ENCODE peak calls at places on chromosomes 13 and 19, in ten cellular contexts. O, H, C, E, M, F, N, T, W and V are unnamed samples.

GRCh38 chr19:46609511-46610412 is 8.6 kb downstream of the CALM3 start:
- DNase-seq in O (no peak), H (no peak), C (no peak), E (no peak), M (no peak), F (no peak), N (no peak), T (no peak), W (no peak), V (no peak)

GRCh38 chr13:76754414-76754813 is 131.8 kb downstream of the KCTD12 start:
- DNase-seq in O (no peak), H (peak; percentile 95), C (no peak), E (peak; percentile 60), M (no peak), F (no peak), N (peak; percentile 79), T (no peak), W (no peak), V (peak; percentile 58)

GRCh38 chr13:105804561-105805190 is 730.8 kb downstream of the EFNB2 start:
- DNase-seq in O (no peak), H (peak; percentile 48), C (no peak), E (peak; percentile 59), M (no peak), F (no peak), N (peak; percentile 0), T (no peak), W (peak; percentile 22), V (peak; percentile 73)

GRCh38 chr19:35571406-35571965 is 8.0 kb upstream of the ATP4A start:
- DNase-seq in O (no peak), H (no peak), C (no peak), E (no peak), M (no peak), F (no peak), N (no peak), T (no peak), W (no peak), V (no peak)

GRCh38 chr13:107765724-107766436 is 449.5 kb downstream of the LIG4 start:
- DNase-seq in O (no peak), H (peak; percentile 10), C (no peak), E (peak; percentile 51), M (no peak), F (no peak), N (peak; percentile 5), T (no peak), W (no peak), V (no peak)

GRCh38 chr19:57992841-57993240 is 9.8 kb downstream of the ZNF606 start:
- DNase-seq in O (no peak), H (no peak), C (no peak), E (no peak), M (no peak), F (no peak), N (no peak), T (no peak), W (no peak), V (no peak)

GRCh38 chr13:88153353-88153752 is 482.2 kb downstream of the SLITRK5 start:
- DNase-seq in O (no peak), H (no peak), C (no peak), E (no peak), M (no peak), F (no peak), N (no peak), T (no peak), W (no peak), V (no peak)

GRCh38 chr13:110363009-110363408 is 55.9 kb downstream of the COL4A2 start:
- DNase-seq in O (peak; percentile 30), H (no peak), C (no peak), E (no peak), M (no peak), F (no peak), N (no peak), T (no peak), W (no peak), V (no peak)

GRCh38 chr19:32651729-32652140 is 23.2 kb downstream of the ANKRD27 start:
- DNase-seq in O (no peak), H (no peak), C (no peak), E (peak; percentile 11), M (peak; percentile 46), F (no peak), N (no peak), T (peak; percentile 31), W (no peak), V (peak; percentile 45)

GRCh38 chr19:51107406-51108065 is 673 bp downstream of the CTU1 start:
- DNase-seq in O (peak; percentile 18), H (peak; percentile 25), C (no peak), E (peak; percentile 20), M (no peak), F (peak; percentile 32), N (peak; percentile 20), T (no peak), W (peak; percentile 21), V (peak; percentile 21)

GRCh38 chr19:33797821-33798633 is 1.4 kb downstream of the KCTD15 start:
- DNase-seq in O (peak; percentile 65), H (peak; percentile 52), C (peak; percentile 66), E (peak; percentile 33), M (peak; percentile 76), F (peak; percentile 55), N (no peak), T (no peak), W (peak; percentile 33), V (peak; percentile 67)

GRCh38 chr19:45087531-45087930 is 5.4 kb upstream of the PPP1R37 start:
- DNase-seq in O (no peak), H (no peak), C (peak; percentile 20), E (no peak), M (no peak), F (no peak), N (no peak), T (no peak), W (no peak), V (no peak)

GRCh38 chr19:10333758-10334339 is 520 bp upstream of the RAVER1 start:
- DNase-seq in O (no peak), H (peak; percentile 4), C (no peak), E (no peak), M (no peak), F (no peak), N (peak; percentile 4), T (no peak), W (no peak), V (no peak)

GRCh38 chr19:10335149-10336053 is 2.1 kb upstream of the RAVER1 start:
- DNase-seq in O (peak; percentile 18), H (no peak), C (no peak), E (no peak), M (peak; percentile 58), F (no peak), N (no peak), T (no peak), W (no peak), V (no peak)

GRCh38 chr19:10332158-10332964 is 968 bp downstream of the RAVER1 start:
- DNase-seq in O (peak; percentile 18), H (no peak), C (peak; percentile 67), E (no peak), M (no peak), F (no peak), N (no peak), T (no peak), W (no peak), V (no peak)

GRCh38 chr19:10334340-10335148 is 1.2 kb upstream of the RAVER1 start:
- DNase-seq in O (peak; percentile 97), H (peak; percentile 97), C (peak; percentile 99), E (peak; percentile 93), M (peak; percentile 96), F (peak; percentile 95), N (peak; percentile 93), T (peak; percentile 70), W (peak; percentile 93), V (peak; percentile 97)

DNA sequence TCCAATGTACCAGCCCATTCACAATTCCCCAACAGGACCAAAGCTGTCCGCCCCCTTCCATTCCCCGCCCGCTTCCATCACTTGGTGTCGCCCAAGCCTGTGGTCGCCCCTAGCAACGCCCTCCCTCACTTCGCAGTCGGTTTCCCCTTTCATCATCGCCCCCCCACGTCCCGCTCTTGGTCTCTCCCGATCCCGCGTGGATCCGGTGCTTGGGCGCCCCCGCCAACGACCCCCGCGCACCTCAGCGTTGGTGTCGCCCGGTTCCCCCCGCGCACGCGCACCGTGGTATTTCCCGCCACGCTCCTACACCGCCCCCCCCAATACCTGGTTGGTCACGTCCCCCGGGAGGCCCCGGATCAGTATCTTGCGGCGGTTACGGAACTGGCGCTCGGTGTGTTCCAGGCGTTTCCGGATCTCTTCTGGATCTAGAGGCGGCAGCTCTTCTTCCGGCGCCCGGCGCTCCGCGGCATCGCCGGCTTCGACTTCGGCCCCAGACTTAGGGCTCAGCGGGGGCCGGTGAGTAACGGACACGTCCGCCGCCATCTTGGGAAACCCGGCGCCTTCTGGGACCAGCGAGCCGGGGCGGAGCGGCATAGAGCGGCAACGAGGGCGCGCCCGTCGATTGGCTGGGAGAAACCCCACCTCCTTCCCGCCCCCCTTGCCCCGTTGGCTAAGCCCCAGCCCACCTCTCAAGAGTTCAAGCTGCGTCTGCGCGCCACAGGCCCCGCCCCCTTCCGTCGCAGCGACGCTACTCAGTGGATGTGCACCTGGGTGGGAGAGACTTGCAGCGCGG is at the start of gene RAVER1:
- DNase-seq in O (peak; percentile 97), H (peak; percentile 98), C (peak; percentile 100), E (peak; percentile 97), M (peak; percentile 98), F (peak; percentile 98), N (peak; percentile 96), T (peak; percentile 84), W (peak; percentile 96), V (peak; percentile 97)
- TF ChIP-seq CTCF in O (no peak), H (no peak), C (no peak), E (no peak), M (no peak), F (no peak), N (no peak), T (no peak), W (peak; percentile 15), V (no peak)

GRCh38 chr13:28981530-28981929 is 161.4 kb downstream of the MTUS2 start:
- DNase-seq in O (no peak), H (no peak), C (no peak), E (no peak), M (peak; percentile 52), F (no peak), N (no peak), T (no peak), W (no peak), V (no peak)
- TF ChIP-seq CTCF in O (no peak), H (no peak), C (no peak), E (no peak), M (no peak), F (no peak), N (no peak), T (no peak), W (no peak), V (no peak)

GRCh38 chr13:80334582-80335260 is 6.2 kb downstream of the SPRY2 start:
- DNase-seq in O (no peak), H (peak; percentile 50), C (no peak), E (peak; percentile 43), M (no peak), F (no peak), N (peak; percentile 54), T (no peak), W (no peak), V (no peak)
- TF ChIP-seq CTCF in O (no peak), H (peak; percentile 11), C (no peak), E (no peak), M (no peak), F (no peak), N (peak; percentile 19), T (no peak), W (peak; percentile 11), V (no peak)

DNA sequence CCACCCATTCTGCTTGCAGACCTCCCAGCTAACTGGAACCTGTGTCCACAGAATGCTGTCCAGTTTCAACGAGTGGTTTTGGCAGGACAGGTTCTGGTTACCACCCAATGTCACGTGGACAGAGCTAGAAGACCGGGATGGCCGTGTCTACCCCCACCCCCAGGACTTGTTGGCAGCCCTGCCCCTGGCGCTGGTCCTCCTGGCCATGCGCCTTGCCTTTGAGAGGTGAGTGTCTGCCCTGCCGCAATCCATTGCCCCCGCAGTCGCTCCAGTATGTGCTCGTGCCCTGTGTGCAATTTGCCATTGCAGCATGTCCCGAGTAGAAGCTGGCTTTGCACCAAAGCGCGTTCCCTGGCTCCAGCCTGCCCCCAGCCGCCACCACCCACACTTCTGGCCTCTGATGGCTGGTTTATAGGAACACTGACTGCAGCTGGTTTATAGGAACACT is 41.9 kb downstream of the CERS4 start:
- DNase-seq in O (no peak), H (peak; percentile 27), C (peak; percentile 27), E (peak; percentile 11), M (peak; percentile 83), F (peak; percentile 86), N (peak; percentile 82), T (no peak), W (peak; percentile 11), V (peak; percentile 36)
- TF ChIP-seq CTCF in O (no peak), H (no peak), C (no peak), E (no peak), M (peak; percentile 46), F (no peak), N (peak; percentile 28), T (no peak), W (no peak), V (no peak)